ENCODE peak calls at places on chromosomes 11 and 22, in five cellular contexts. R is stimulated activated CD8-positive, alpha-beta memory T cell treated with anti-CD3 and anti-CD28 coated beads, Interleukin-15, amount 100 ng/mL, for 1 hour; F is H54; E is progenitor cell of endocrine pancreas; S is activated naive CD4-positive, alpha-beta T cell. U is an unnamed sample.

GRCh38 chr11:44120169-44120568 is 24.7 kb downstream of the EXT2 start:
- DNase-seq in S (no peak), E (no peak), R (no peak), F (no peak), U (no peak)

GRCh38 chr11:110894224-110894623 is 182.0 kb upstream of the ARHGAP20 start:
- DNase-seq in F (no peak), S (no peak), E (no peak), R (no peak), U (no peak)

GRCh38 chr22:22687638-22688500 is 43.5 kb downstream of the GGTLC2 start:
- DNase-seq in S (no peak), R (no peak), F (peak), E (peak), U (peak)

GRCh38 chr22:49156662-49157285 is 670.9 kb downstream of the BRD1 start:
- DNase-seq in E (no peak), S (no peak), F (no peak), R (no peak), U (no peak)

GRCh38 chr11:67564230-67564629 is 19.4 kb upstream of the GSTP1 start:
- DNase-seq in F (no peak), S (no peak), R (no peak), E (no peak), U (no peak)

GRCh38 chr22:30290679-30291333 is 1.5 kb upstream of the CASTOR1 start:
- DNase-seq in S (no peak), R (no peak), F (peak), E (no peak), U (peak)

GRCh38 chr11:12125609-12126149 is 15.3 kb downstream of the MICAL2 start:
- DNase-seq in R (no peak), F (no peak), S (no peak), E (no peak), U (no peak)

GRCh38 chr11:47220401-47220821 is 5.6 kb downstream of the DDB2 start:
- DNase-seq in R (no peak), S (no peak), F (no peak), E (no peak), U (peak)

GRCh38 chr11:35786918-35787557 is 124.5 kb downstream of the TRIM44 start:
- DNase-seq in F (no peak), S (no peak), E (no peak), R (no peak), U (no peak)

GRCh38 chr11:6219359-6219758 is 14.0 kb downstream of the C11orf42 start:
- DNase-seq in E (no peak), R (no peak), S (no peak), F (peak), U (peak)

GRCh38 chr11:35163707-35164496 is 24.9 kb downstream of the CD44 start:
- DNase-seq in E (no peak), R (no peak), S (no peak), F (no peak), U (no peak)

GRCh38 chr11:44145011-44145777 is 49.7 kb downstream of the EXT2 start:
- DNase-seq in F (no peak), S (no peak), R (no peak), E (no peak), U (no peak)

GRCh38 chr22:17888855-17889254 is 114.6 kb upstream of the BID start:
- DNase-seq in S (no peak), E (no peak), R (no peak), F (no peak), U (peak)

GRCh38 chr11:18608373-18608772 is 8.8 kb downstream of the MISFA start:
- DNase-seq in R (no peak), S (no peak), E (no peak), F (no peak), U (peak)

GRCh38 chr11:58524232-58525036 is 16.5 kb upstream of the OR5B21 start:
- DNase-seq in S (no peak), F (peak), E (peak), R (no peak), U (peak)

GRCh38 chr11:75498556-75499255 is 27.0 kb downstream of the GDPD5 start:
- DNase-seq in F (no peak), R (no peak), S (no peak), E (no peak), U (no peak)

GRCh38 chr11:67484847-67485311 is 2.1 kb downstream of the AIP start:
- DNase-seq in S (no peak), R (no peak), E (no peak), F (no peak), U (no peak)

GRCh38 chr11:70745936-70746335 is 347.6 kb downstream of the CTTN start:
- DNase-seq in R (no peak), S (no peak), E (no peak), F (no peak), U (no peak)

GRCh38 chr11:105912666-105913065 is 109.4 kb downstream of the MSANTD4 start:
- DNase-seq in E (no peak), R (no peak), F (no peak), S (no peak), U (no peak)

GRCh38 chr11:63553759-63554158 is 9.4 kb downstream of the PLAAT2 start:
- DNase-seq in S (no peak), R (no peak), F (no peak), E (no peak), U (no peak)

GRCh38 chr11:77589521-77590193 is at the start of gene AQP11:
- DNase-seq in E (peak), S (peak), R (peak), F (peak), U (peak)

GRCh38 chr11:74592063-74592440 is 330 bp upstream of the POLD3 start:
- DNase-seq in E (no peak), S (no peak), F (no peak), R (no peak), U (no peak)

GRCh38 chr22:37657590-37658132 is 862 bp upstream of the PDXP start:
- DNase-seq in E (no peak), S (no peak), F (peak), R (no peak), U (no peak)

GRCh38 chr22:30575011-30575671 is 676 bp upstream of the GAL3ST1 start:
- DNase-seq in F (no peak), R (no peak), E (no peak), S (no peak), U (no peak)

GRCh38 chr11:63592975-63593395 is 21.2 kb downstream of the PLAAT3 start:
- DNase-seq in S (no peak), F (no peak), R (no peak), E (no peak), U (no peak)

GRCh38 chr11:72306186-72306585 is 62.2 kb upstream of the PHOX2A start:
- DNase-seq in E (no peak), R (no peak), F (no peak), S (no peak), U (no peak)

GRCh38 chr11:101759771-101760450 is 154.9 kb upstream of the CEP126 start:
- DNase-seq in R (no peak), F (no peak), E (no peak), S (no peak), U (peak)

GRCh38 chr22:44247346-44247745 is 65.4 kb downstream of the SHISAL1 start:
- DNase-seq in S (no peak), F (no peak), R (no peak), E (no peak), U (no peak)

GRCh38 chr11:68122936-68123539 is 1.9 kb upstream of the CHKA start:
- DNase-seq in S (no peak), F (no peak), R (no peak), E (no peak), U (no peak)

GRCh38 chr11:68016161-68016903 is 6.2 kb downstream of the ALDH3B1 start:
- DNase-seq in E (no peak), F (no peak), S (no peak), R (no peak), U (no peak)

GRCh38 chr11:100687630-100688395 is 725 bp downstream of the ARHGAP42 start:
- DNase-seq in F (peak), R (no peak), E (peak), S (no peak), U (peak)

GRCh38 chr11:130189492-130190210 is 30.1 kb downstream of the ST14 start:
- DNase-seq in E (no peak), S (no peak), R (no peak), F (no peak), U (no peak)

GRCh38 chr22:19430890-19431541 is 517 bp downstream of the HIRA start:
- DNase-seq in F (no peak), S (no peak), E (peak), R (no peak), U (peak)

U was measured in endothelial cell of umbilical vein.